ENCODE peak calls at places on chromosome 20, in four cellular contexts. G is activated CD8-positive, alpha-beta memory T cell treated with anti-CD3 and anti-CD28 coated beads for 1 hour; W is stimulated activated CD4-positive, alpha-beta T cell treated with anti-CD3 and anti-CD28 coated beads, Interleukin-2, amount 100 ng/mL, for 24 hours; N is stomach. U is an unnamed sample.

GRCh38 chr20:6053776-6054688 is at the start of gene LRRN4:
- DNase-seq in N (peak), G (no peak), W (no peak), U (peak)

GRCh38 chr20:36756482-36756881 is 10.6 kb upstream of the NDRG3 start:
- DNase-seq in N (no peak), W (no peak), G (no peak), U (no peak)

GRCh38 chr20:62063981-62064787 is 1.5 kb downstream of the TAF4 start:
- DNase-seq in N (peak), G (no peak), W (no peak), U (no peak)

GRCh38 chr20:64037498-64038213 is 1.7 kb downstream of the C20orf204 start:
- DNase-seq in G (no peak), W (no peak), N (no peak), U (peak)

GRCh38 chr20:38202153-38202981 is 37.3 kb upstream of the TGM2 start:
- DNase-seq in G (no peak), N (no peak), W (no peak), U (no peak)

GRCh38 chr20:36866164-36866563 is 9.8 kb upstream of the TLDC2 start:
- DNase-seq in W (no peak), N (no peak), G (no peak), U (no peak)

GRCh38 chr20:38223743-38224100 is 36.8 kb downstream of the KIAA1755 start:
- DNase-seq in N (no peak), W (no peak), G (no peak), U (no peak)

GRCh38 chr20:57065646-57066045 is 200.8 kb downstream of the BMP7 start:
- DNase-seq in G (no peak), N (no peak), W (no peak), U (no peak)

GRCh38 chr20:60253471-60253870 is 295.2 kb downstream of the CDH26 start:
- DNase-seq in W (no peak), N (no peak), G (no peak), U (no peak)

GRCh38 chr20:54649511-54649962 is 174.1 kb downstream of the DOK5 start:
- DNase-seq in W (peak), G (no peak), N (peak), U (peak)

GRCh38 chr20:60294627-60295026 is 336.4 kb downstream of the CDH26 start:
- DNase-seq in W (no peak), G (no peak), N (no peak), U (no peak)

GRCh38 chr20:50928469-50928868 is 2.8 kb downstream of the ADNP start:
- DNase-seq in W (no peak), N (no peak), G (no peak), U (no peak)

GRCh38 chr20:57088436-57088835 is 178.0 kb downstream of the BMP7 start:
- DNase-seq in G (no peak), W (no peak), N (no peak), U (no peak)

GRCh38 chr20:10453241-10453640 is 18.1 kb downstream of the SLX4IP start:
- DNase-seq in N (no peak), W (no peak), G (no peak), U (no peak)

GRCh38 chr20:57322476-57322875 is 7.1 kb upstream of the SPO11 start:
- DNase-seq in W (no peak), N (no peak), G (no peak), U (no peak)

GRCh38 chr20:45814314-45814713 is 1.9 kb downstream of the UBE2C start:
- DNase-seq in W (no peak), N (no peak), G (no peak), U (no peak)

GRCh38 chr20:60138263-60139127 is 180.3 kb downstream of the CDH26 start:
- DNase-seq in W (peak), G (no peak), N (peak), U (no peak)

GRCh38 chr20:34211591-34211990 is 29.6 kb upstream of the ASIP start:
- DNase-seq in N (no peak), W (no peak), G (no peak), U (no peak)

GRCh38 chr20:48064929-48065328 is 279.6 kb upstream of the SULF2 start:
- DNase-seq in N (no peak), W (no peak), G (no peak), U (no peak)

GRCh38 chr20:40633123-40633850 is 55.7 kb downstream of the MAFB start:
- DNase-seq in G (no peak), N (no peak), W (no peak), U (no peak)

GRCh38 chr20:34771680-34772081 is 53.8 kb downstream of the NCOA6 start:
- DNase-seq in N (no peak), G (no peak), W (no peak), U (peak)